ENCODE peak calls at places on chromosomes 7 and 10, in five cellular contexts. One of them, this sample, is unnamed.

GRCh38 chr7:51067757-51068156 is 248.9 kb downstream of the COBL start:
- DNase-seq in Panc1: peak; percentile 78
- DNase-seq in SK-N-SH: peak; percentile 59
- DNase-seq in astrocyte: peak; percentile 52
- DNase-seq in A549: peak; percentile 66
- DNase-seq in this sample: peak; percentile 33

GRCh38 chr10:69901623-69902505 is 100.2 kb downstream of the COL13A1 start:
- DNase-seq in Panc1: no peak
- DNase-seq in SK-N-SH: peak; percentile 92
- DNase-seq in astrocyte: peak; percentile 20
- DNase-seq in A549: peak; percentile 52
- DNase-seq in this sample: no peak

GRCh38 chr7:129298268-129298893 is 73.6 kb downstream of the AHCYL2 start:
- DNase-seq in Panc1: peak; percentile 53
- DNase-seq in SK-N-SH: peak; percentile 65
- DNase-seq in astrocyte: peak; percentile 17
- DNase-seq in A549: peak; percentile 49
- DNase-seq in this sample: peak; percentile 21

GRCh38 chr10:123326674-123327073 is 172.5 kb downstream of the BUB3 start:
- DNase-seq in Panc1: no peak
- DNase-seq in SK-N-SH: no peak
- DNase-seq in astrocyte: no peak
- DNase-seq in A549: no peak
- DNase-seq in this sample: no peak

GRCh38 chr10:63702107-63702506 is 180.9 kb downstream of the REEP3 start:
- DNase-seq in Panc1: no peak
- DNase-seq in SK-N-SH: no peak
- DNase-seq in astrocyte: no peak
- DNase-seq in A549: no peak
- DNase-seq in this sample: no peak

GRCh38 chr10:96636546-96636945 is 49.7 kb upstream of the TM9SF3 start:
- DNase-seq in Panc1: no peak
- DNase-seq in SK-N-SH: no peak
- DNase-seq in astrocyte: peak; percentile 22
- DNase-seq in A549: no peak
- DNase-seq in this sample: no peak

GRCh38 chr10:49331431-49331830 is 32.5 kb downstream of the C10orf71 start:
- DNase-seq in Panc1: no peak
- DNase-seq in SK-N-SH: no peak
- DNase-seq in astrocyte: no peak
- DNase-seq in A549: no peak
- DNase-seq in this sample: no peak

GRCh38 chr10:84256510-84257342 is 11.9 kb downstream of the RGR start:
- DNase-seq in Panc1: no peak
- DNase-seq in SK-N-SH: no peak
- DNase-seq in astrocyte: peak; percentile 7
- DNase-seq in A549: peak; percentile 67
- DNase-seq in this sample: peak; percentile 23

GRCh38 chr10:2856598-2856997 is 210.8 kb upstream of the PFKP start:
- DNase-seq in Panc1: no peak
- DNase-seq in SK-N-SH: no peak
- DNase-seq in astrocyte: no peak
- DNase-seq in A549: no peak
- DNase-seq in this sample: peak; percentile 19

GRCh38 chr10:63209703-63210102 is 76.6 kb downstream of the NRBF2 start:
- DNase-seq in Panc1: no peak
- DNase-seq in SK-N-SH: no peak
- DNase-seq in astrocyte: no peak
- DNase-seq in A549: no peak
- DNase-seq in this sample: peak; percentile 27

GRCh38 chr10:115065731-115066130 is 27.4 kb upstream of the ATRNL1 start:
- DNase-seq in Panc1: no peak
- DNase-seq in SK-N-SH: no peak
- DNase-seq in astrocyte: no peak
- DNase-seq in A549: no peak
- DNase-seq in this sample: no peak

GRCh38 chr10:79239275-79239779 is 107.9 kb upstream of the PPIF start:
- DNase-seq in Panc1: no peak
- DNase-seq in SK-N-SH: peak; percentile 50
- DNase-seq in astrocyte: peak; percentile 64
- DNase-seq in A549: peak; percentile 13
- DNase-seq in this sample: no peak
- H3K27ac ChIP-seq in Panc1: no peak overlapping the region
- H3K27ac ChIP-seq in SK-N-SH: peak overlapping the region; percentile 72
- H3K27ac ChIP-seq in astrocyte: peak overlapping the region; percentile 11
- H3K27ac ChIP-seq in A549: peak overlapping the region; percentile 1
- H3K27ac ChIP-seq in this sample: no peak overlapping the region

GRCh38 chr10:61683319-61683718 is 20.6 kb downstream of the CABCOCO1 start:
- DNase-seq in Panc1: no peak
- DNase-seq in SK-N-SH: no peak
- DNase-seq in astrocyte: no peak
- DNase-seq in A549: no peak
- DNase-seq in this sample: no peak

DNA sequence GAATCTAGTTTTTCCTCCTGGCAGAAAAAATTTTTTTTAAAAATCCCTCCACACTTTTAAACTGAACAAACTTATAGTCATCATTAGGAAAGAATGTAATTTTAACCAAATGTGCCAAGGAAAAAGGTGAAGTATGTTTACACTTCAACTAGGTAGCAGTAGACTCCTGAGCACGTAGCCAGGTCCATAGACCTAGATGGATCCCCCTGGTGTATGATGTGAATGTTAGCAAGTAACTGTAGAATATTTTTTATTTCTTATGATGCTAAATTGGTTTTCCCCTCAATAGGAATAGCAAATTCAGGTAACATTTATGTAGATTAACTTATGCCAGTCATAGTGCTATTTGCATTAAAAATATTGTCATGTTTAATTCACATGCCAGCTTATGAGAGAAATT is 19.6 kb downstream of the CABCOCO1 start:
- DNase-seq in Panc1: no peak
- DNase-seq in SK-N-SH: no peak
- DNase-seq in astrocyte: no peak
- DNase-seq in A549: peak; percentile 11
- DNase-seq in this sample: no peak
- TF ChIP-seq CTCF in Panc1: no peak
- TF ChIP-seq CTCF in SK-N-SH: no peak
- TF ChIP-seq CTCF in astrocyte: no peak
- TF ChIP-seq CTCF in A549: no peak
- TF ChIP-seq CTCF in this sample: peak; percentile 26

GRCh38 chr7:1447551-1448244 is 11.6 kb downstream of the MICALL2 start:
- DNase-seq in Panc1: no peak
- DNase-seq in SK-N-SH: no peak
- DNase-seq in astrocyte: no peak
- DNase-seq in A549: no peak
- DNase-seq in this sample: no peak
- H3K27ac ChIP-seq in Panc1: peak overlapping the region; percentile 90
- H3K27ac ChIP-seq in SK-N-SH: no peak overlapping the region
- H3K27ac ChIP-seq in astrocyte: no peak overlapping the region
- H3K27ac ChIP-seq in A549: peak overlapping the region; percentile 24
- H3K27ac ChIP-seq in this sample: no peak overlapping the region

GRCh38 chr7:149799397-149800168 is 26.2 kb upstream of the ZNF467 start:
- DNase-seq in Panc1: peak; percentile 15
- DNase-seq in SK-N-SH: peak; percentile 75
- DNase-seq in astrocyte: no peak
- DNase-seq in A549: peak; percentile 22
- DNase-seq in this sample: no peak
- TF ChIP-seq CTCF in Panc1: peak; percentile 74
- TF ChIP-seq CTCF in SK-N-SH: peak; percentile 49
- TF ChIP-seq CTCF in astrocyte: no peak
- TF ChIP-seq CTCF in A549: peak; percentile 25
- TF ChIP-seq CTCF in this sample: peak; percentile 46

GRCh38 chr10:5970527-5970926 is 6.8 kb downstream of the IL15RA start:
- DNase-seq in Panc1: no peak
- DNase-seq in SK-N-SH: no peak
- DNase-seq in astrocyte: no peak
- DNase-seq in A549: no peak
- DNase-seq in this sample: no peak
- H3K27ac ChIP-seq in Panc1: no peak overlapping the region
- H3K27ac ChIP-seq in SK-N-SH: no peak overlapping the region
- H3K27ac ChIP-seq in astrocyte: no peak overlapping the region
- H3K27ac ChIP-seq in A549: no peak overlapping the region
- H3K27ac ChIP-seq in this sample: no peak overlapping the region

GRCh38 chr10:24465899-24466615 is 257.1 kb downstream of the KIAA1217 start:
- DNase-seq in Panc1: peak; percentile 80
- DNase-seq in SK-N-SH: no peak
- DNase-seq in astrocyte: peak; percentile 98
- DNase-seq in A549: peak; percentile 83
- DNase-seq in this sample: peak; percentile 93

GRCh38 chr10:24463683-24464426 is 254.9 kb downstream of the KIAA1217 start:
- DNase-seq in Panc1: peak; percentile 87
- DNase-seq in SK-N-SH: no peak
- DNase-seq in astrocyte: peak; percentile 97
- DNase-seq in A549: peak; percentile 16
- DNase-seq in this sample: peak; percentile 99

GRCh38 chr10:24462340-24462739 is 253.4 kb downstream of the KIAA1217 start:
- DNase-seq in Panc1: no peak
- DNase-seq in SK-N-SH: no peak
- DNase-seq in astrocyte: no peak
- DNase-seq in A549: no peak
- DNase-seq in this sample: no peak

GRCh38 chr10:24465124-24465874 is 256.4 kb downstream of the KIAA1217 start:
- DNase-seq in Panc1: no peak
- DNase-seq in SK-N-SH: no peak
- DNase-seq in astrocyte: peak; percentile 99
- DNase-seq in A549: no peak
- DNase-seq in this sample: peak; percentile 64

DNA sequence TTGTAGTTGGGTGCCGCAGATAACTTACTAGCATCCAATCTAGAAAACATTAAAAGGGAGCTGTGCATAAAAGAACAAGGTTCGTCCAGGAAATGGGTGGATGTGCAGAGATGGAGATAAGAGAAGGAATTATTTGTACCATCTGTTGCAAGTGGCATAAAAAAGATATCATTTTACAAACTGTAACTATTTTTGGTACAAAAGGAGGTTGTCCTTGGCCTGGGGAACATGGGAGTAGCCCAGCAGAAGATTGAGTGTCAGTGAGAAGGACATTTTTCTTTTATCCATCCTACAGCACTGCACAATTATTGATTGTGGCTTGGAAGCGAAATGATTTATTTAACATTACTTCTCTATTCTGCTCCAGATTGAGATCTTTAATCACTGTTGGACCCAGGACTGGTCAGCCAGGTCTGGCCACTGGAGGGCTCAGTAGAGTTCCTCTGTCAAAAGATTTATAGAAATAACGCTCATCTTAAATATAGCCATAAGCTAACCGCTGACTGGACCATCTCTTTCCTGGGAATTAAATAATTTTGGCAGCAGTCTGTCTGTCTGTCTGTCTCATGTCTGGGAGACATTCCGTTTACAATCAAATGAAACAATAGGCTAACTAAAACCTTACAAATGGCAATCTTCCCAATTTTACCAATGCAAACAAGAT is 254.1 kb downstream of the KIAA1217 start:
- DNase-seq in Panc1: no peak
- DNase-seq in SK-N-SH: no peak
- DNase-seq in astrocyte: no peak
- DNase-seq in A549: peak; percentile 17
- DNase-seq in this sample: no peak
- TF ChIP-seq CTCF in Panc1: peak; percentile 55
- TF ChIP-seq CTCF in SK-N-SH: peak; percentile 64
- TF ChIP-seq CTCF in astrocyte: peak; percentile 45
- TF ChIP-seq CTCF in A549: peak; percentile 24
- TF ChIP-seq CTCF in this sample: peak; percentile 39

DNA sequence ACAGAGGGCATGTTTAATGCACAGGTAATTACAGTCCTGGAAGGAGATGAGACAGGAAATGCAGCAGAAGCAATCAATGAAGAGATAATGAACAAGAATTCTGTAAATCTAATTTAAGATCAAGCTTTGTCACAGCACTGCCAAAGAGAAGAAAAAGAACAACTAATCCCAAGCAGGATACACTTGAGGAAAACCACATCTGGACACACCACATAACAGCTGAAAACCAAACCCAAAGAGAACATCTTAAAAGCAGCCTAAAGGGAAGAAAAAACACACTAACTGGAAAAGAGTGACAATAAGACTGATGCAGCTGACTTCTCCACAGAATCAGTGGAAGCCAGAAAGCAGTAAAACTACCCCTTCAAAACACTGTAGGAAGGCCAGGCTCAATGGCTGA is 10.2 kb downstream of the CYTH3 start:
- DNase-seq in Panc1: no peak
- DNase-seq in SK-N-SH: no peak
- DNase-seq in astrocyte: no peak
- DNase-seq in A549: no peak
- DNase-seq in this sample: no peak
- H3K27ac ChIP-seq in Panc1: no peak overlapping the region
- H3K27ac ChIP-seq in SK-N-SH: peak overlapping the region; percentile 92
- H3K27ac ChIP-seq in astrocyte: no peak overlapping the region
- H3K27ac ChIP-seq in A549: peak overlapping the region; percentile 5
- H3K27ac ChIP-seq in this sample: no peak overlapping the region

DNA sequence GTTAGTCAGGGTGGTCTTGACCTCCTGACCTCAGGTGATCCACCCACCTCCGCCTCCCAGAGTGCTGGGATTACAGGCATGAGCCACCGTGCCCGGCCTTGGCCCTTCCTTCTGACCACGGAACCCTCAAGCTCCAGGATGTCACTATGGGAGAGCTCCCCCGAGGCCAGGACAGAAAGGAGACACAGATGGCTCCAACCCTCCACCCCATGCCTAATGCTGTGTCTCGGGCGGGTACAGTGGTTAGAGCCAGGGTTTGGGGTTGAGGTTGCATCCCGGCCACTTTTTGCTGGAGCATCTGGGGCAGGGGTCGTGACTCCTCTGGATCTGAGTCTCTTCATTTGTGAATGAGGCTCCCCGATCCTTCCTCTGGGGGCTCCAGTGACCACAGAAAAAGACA is 8.1 kb downstream of the MYL10 start:
- DNase-seq in Panc1: no peak
- DNase-seq in SK-N-SH: peak; percentile 37
- DNase-seq in astrocyte: no peak
- DNase-seq in A549: no peak
- DNase-seq in this sample: no peak
- TF ChIP-seq CTCF in Panc1: no peak
- TF ChIP-seq CTCF in SK-N-SH: no peak
- TF ChIP-seq CTCF in astrocyte: no peak
- TF ChIP-seq CTCF in A549: no peak
- TF ChIP-seq CTCF in this sample: no peak

This sample was measured in foreskin keratinocyte.